ENCODE peak calls at places on chromosomes 5 and 9, in six cellular contexts. W, A, B, O, E and Y are unnamed samples.

GRCh38 chr9:124371183-124371582 is 44.1 kb downstream of the PSMB7 start:
- DNase-seq in W (no peak), A (peak), B (peak), O (peak), E (no peak), Y (no peak)

GRCh38 chr9:86983260-86984255 is 36.3 kb upstream of the GAS1 start:
- DNase-seq in W (no peak), A (no peak), B (peak), O (peak), E (no peak), Y (peak)

GRCh38 chr9:132283863-132284262 is 70.9 kb downstream of the SETX start:
- DNase-seq in W (no peak), A (no peak), B (peak), O (peak), E (no peak), Y (peak)

GRCh38 chr9:28927711-28928110 is 1354.4 kb upstream of the C9orf72 start:
- DNase-seq in W (no peak), A (peak), B (no peak), O (no peak), E (no peak), Y (no peak)

GRCh38 chr9:121876658-121877271 is 216.3 kb downstream of the TTLL11 start:
- DNase-seq in W (no peak), A (peak), B (peak), O (peak), E (no peak), Y (peak)

GRCh38 chr9:106376689-106377088 is 486.3 kb upstream of the ZNF462 start:
- DNase-seq in W (no peak), A (no peak), B (peak), O (peak), E (no peak), Y (no peak)

GRCh38 chr5:91464886-91465646 is 81.9 kb upstream of the ARRDC3 start:
- DNase-seq in W (no peak), A (no peak), B (no peak), O (no peak), E (no peak), Y (no peak)

GRCh38 chr9:2087500-2088313 is 72.6 kb downstream of the SMARCA2 start:
- DNase-seq in W (no peak), A (peak), B (peak), O (peak), E (no peak), Y (peak)

GRCh38 chr9:133738039-133738805 is at the start of gene SARDH:
- DNase-seq in W (peak), A (peak), B (peak), O (peak), E (peak), Y (no peak)